ENCODE peak calls at places on chromosomes 3 and 15, in four cellular contexts. H is COR-L47, X is T-helper 2 cell, K is HCEC 1CT. N is an unnamed sample.

GRCh38 chr3:13349823-13350222 is 70.3 kb downstream of the NUP210 start:
- DNase-seq in K (no peak), H (no peak), X (no peak), N (no peak)

GRCh38 chr3:184636774-184637316 is 75.0 kb downstream of the MAGEF1 start:
- DNase-seq in K (peak; percentile 51), X (peak; percentile 26), H (no peak), N (no peak)

GRCh38 chr15:60179786-60180391 is 175.8 kb downstream of the FOXB1 start:
- DNase-seq in H (peak; percentile 29), X (no peak), K (peak; percentile 37), N (no peak)

GRCh38 chr15:31448635-31448979 is 122.0 kb downstream of the KLF13 start:
- DNase-seq in K (no peak), X (no peak), H (no peak), N (no peak)

GRCh38 chr3:168073842-168074311 is 21.8 kb downstream of the GOLIM4 start:
- DNase-seq in H (no peak), K (peak; percentile 17), X (no peak), N (no peak)

GRCh38 chr3:89635137-89635536 is 527.7 kb downstream of the EPHA3 start:
- DNase-seq in H (no peak), K (peak; percentile 17), X (no peak), N (no peak)

GRCh38 chr15:69313437-69314000 is 14.8 kb downstream of the PAQR5 start:
- DNase-seq in K (no peak), X (no peak), H (no peak), N (no peak)

GRCh38 chr15:67013696-67014095 is 51.7 kb upstream of the SMAD3 start:
- DNase-seq in H (no peak), K (no peak), X (no peak), N (no peak)

N was measured in T1000.